ENCODE peak calls at places on chromosome X, in six cellular contexts. One of them, this sample, is unnamed.

GRCh38 chrX:106415276-106415895 is 196.4 kb upstream of the RADX start:
- DNase-seq in HepG2: peak
- DNase-seq in spleen: no peak
- DNase-seq in suprapubic skin: no peak
- DNase-seq in sigmoid colon: no peak
- DNase-seq in HCT116: peak
- DNase-seq in this sample: no peak

GRCh38 chrX:95629737-95630136 is 1054.9 kb upstream of the DIAPH2 start:
- DNase-seq in HepG2: no peak
- DNase-seq in spleen: no peak
- DNase-seq in suprapubic skin: no peak
- DNase-seq in sigmoid colon: no peak
- DNase-seq in HCT116: no peak
- DNase-seq in this sample: no peak

GRCh38 chrX:66022742-66023725 is 16.8 kb downstream of the VSIG4 start:
- DNase-seq in HepG2: no peak
- DNase-seq in spleen: no peak
- DNase-seq in suprapubic skin: no peak
- DNase-seq in sigmoid colon: no peak
- DNase-seq in HCT116: no peak
- DNase-seq in this sample: no peak

GRCh38 chrX:10404435-10404834 is 215.9 kb downstream of the MID1 start:
- DNase-seq in HepG2: no peak
- DNase-seq in spleen: no peak
- DNase-seq in suprapubic skin: no peak
- DNase-seq in sigmoid colon: no peak
- DNase-seq in HCT116: no peak
- DNase-seq in this sample: no peak

GRCh38 chrX:10329984-10330383 is 173.2 kb downstream of the CLCN4 start:
- DNase-seq in HepG2: no peak
- DNase-seq in spleen: no peak
- DNase-seq in suprapubic skin: no peak
- DNase-seq in sigmoid colon: no peak
- DNase-seq in HCT116: no peak
- DNase-seq in this sample: no peak

GRCh38 chrX:50638123-50638522 is 167.5 kb upstream of the DGKK start:
- DNase-seq in HepG2: no peak
- DNase-seq in spleen: no peak
- DNase-seq in suprapubic skin: no peak
- DNase-seq in sigmoid colon: no peak
- DNase-seq in HCT116: no peak
- DNase-seq in this sample: no peak

GRCh38 chrX:143648705-143649104 is 12.8 kb upstream of the SLITRK4 start:
- DNase-seq in HepG2: no peak
- DNase-seq in spleen: no peak
- DNase-seq in suprapubic skin: no peak
- DNase-seq in sigmoid colon: no peak
- DNase-seq in HCT116: no peak
- DNase-seq in this sample: no peak

GRCh38 chrX:45850197-45850774 is 649.6 kb upstream of the DIPK2B start:
- DNase-seq in HepG2: no peak
- DNase-seq in spleen: no peak
- DNase-seq in suprapubic skin: no peak
- DNase-seq in sigmoid colon: no peak
- DNase-seq in HCT116: no peak
- DNase-seq in this sample: no peak

DNA sequence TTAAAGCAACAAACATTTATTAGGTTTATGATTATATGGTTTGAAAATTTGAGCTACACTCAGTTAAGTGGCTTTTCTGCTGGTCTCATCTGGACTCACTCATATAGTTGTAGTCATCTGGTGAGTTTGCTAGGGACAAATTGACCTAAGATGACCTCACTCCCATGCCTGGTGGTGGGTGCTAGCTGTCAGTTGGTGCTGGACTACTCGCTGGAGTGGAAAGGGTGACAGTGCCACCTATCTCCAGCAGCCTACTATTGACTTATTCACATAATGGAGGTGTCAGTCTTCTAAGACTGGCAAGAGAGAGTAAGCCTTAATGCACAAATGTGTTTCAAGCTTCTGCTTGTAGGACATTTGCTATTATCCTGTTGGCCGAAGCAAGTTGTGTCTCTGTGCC is 88.2 kb downstream of the TASL start:
- DNase-seq in HepG2: peak
- DNase-seq in spleen: no peak
- DNase-seq in suprapubic skin: no peak
- DNase-seq in sigmoid colon: no peak
- DNase-seq in HCT116: peak
- DNase-seq in this sample: no peak
- TF ChIP-seq CTCF in HepG2: peak
- TF ChIP-seq CTCF in spleen: no peak
- TF ChIP-seq CTCF in suprapubic skin: no peak
- TF ChIP-seq CTCF in sigmoid colon: no peak
- TF ChIP-seq CTCF in HCT116: peak
- TF ChIP-seq CTCF in this sample: no peak

DNA sequence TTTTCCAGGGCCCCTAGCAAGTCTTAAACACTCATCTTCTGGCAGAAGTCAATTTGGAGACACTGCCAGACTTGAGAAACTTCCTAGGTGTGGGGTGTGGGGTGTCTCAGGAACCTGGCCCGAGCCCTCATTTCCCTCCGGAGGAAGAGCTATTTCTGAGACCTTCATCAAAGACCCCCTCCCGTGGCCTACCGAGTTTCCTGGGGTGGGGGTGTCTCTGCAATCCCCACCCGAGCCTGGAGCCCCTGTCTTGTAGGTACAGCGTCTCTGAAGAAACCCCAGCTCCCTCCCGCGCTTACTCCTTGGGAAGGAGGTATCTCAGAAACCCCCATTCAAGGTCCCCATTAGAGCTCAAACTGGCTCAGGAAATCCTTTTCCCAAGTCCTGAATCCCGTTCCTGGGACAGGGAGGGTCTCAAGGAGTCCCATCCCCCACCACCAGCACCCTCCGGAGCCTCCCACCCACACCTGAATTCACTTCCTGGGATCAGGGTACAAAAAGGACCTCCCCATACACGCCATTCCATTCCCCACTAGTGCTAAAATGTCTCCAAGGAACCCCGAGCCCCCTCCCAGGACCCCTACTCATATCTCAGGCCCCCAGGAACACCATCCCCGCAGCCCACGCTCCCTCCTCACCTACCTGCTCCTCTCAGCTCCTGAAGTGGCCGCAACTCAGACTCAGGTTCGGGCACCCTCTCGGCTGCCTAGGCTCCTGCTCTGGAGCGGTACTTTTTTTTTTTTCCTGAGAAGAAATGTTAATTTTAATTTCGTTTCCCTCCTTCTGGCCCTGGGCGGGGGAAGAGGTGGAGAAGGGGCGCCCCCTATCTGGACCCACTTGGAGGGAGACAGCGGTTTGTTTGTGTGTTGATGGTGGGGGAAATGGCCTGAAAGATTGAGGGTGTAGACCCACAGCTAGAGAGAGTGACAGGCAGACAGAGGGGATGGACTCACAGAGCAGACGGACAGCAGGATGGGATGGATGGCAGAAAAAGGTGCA is 1.1 kb downstream of the SLC38A5 start:
- DNase-seq in HepG2: no peak
- DNase-seq in spleen: peak
- DNase-seq in suprapubic skin: no peak
- DNase-seq in sigmoid colon: peak
- DNase-seq in HCT116: no peak
- DNase-seq in this sample: no peak
- TF ChIP-seq POLR2A in HepG2: no peak
- TF ChIP-seq POLR2A in spleen: no peak
- TF ChIP-seq POLR2A in suprapubic skin: no peak
- TF ChIP-seq POLR2A in sigmoid colon: no peak
- TF ChIP-seq POLR2A in HCT116: no peak
- TF ChIP-seq POLR2A in this sample: no peak

GRCh38 chrX:2401201-2401589 is 99.6 kb downstream of the DHRSX start:
- DNase-seq in HepG2: no peak
- DNase-seq in spleen: no peak
- DNase-seq in suprapubic skin: no peak
- DNase-seq in sigmoid colon: no peak
- DNase-seq in HCT116: no peak
- DNase-seq in this sample: no peak
- TF ChIP-seq POLR2AphosphoS5 in HepG2: no peak
- TF ChIP-seq POLR2AphosphoS5 in spleen: no peak
- TF ChIP-seq POLR2AphosphoS5 in suprapubic skin: peak
- TF ChIP-seq POLR2AphosphoS5 in sigmoid colon: no peak
- TF ChIP-seq POLR2AphosphoS5 in HCT116: no peak
- TF ChIP-seq POLR2AphosphoS5 in this sample: no peak

GRCh38 chrX:112822892-112823291 is 17.7 kb downstream of the AMOT start:
- DNase-seq in HepG2: no peak
- DNase-seq in spleen: no peak
- DNase-seq in suprapubic skin: no peak
- DNase-seq in sigmoid colon: no peak
- DNase-seq in HCT116: no peak
- DNase-seq in this sample: no peak
- TF ChIP-seq CTCF in HepG2: no peak
- TF ChIP-seq CTCF in spleen: no peak
- TF ChIP-seq CTCF in suprapubic skin: no peak
- TF ChIP-seq CTCF in sigmoid colon: no peak
- TF ChIP-seq CTCF in HCT116: no peak
- TF ChIP-seq CTCF in this sample: no peak

DNA sequence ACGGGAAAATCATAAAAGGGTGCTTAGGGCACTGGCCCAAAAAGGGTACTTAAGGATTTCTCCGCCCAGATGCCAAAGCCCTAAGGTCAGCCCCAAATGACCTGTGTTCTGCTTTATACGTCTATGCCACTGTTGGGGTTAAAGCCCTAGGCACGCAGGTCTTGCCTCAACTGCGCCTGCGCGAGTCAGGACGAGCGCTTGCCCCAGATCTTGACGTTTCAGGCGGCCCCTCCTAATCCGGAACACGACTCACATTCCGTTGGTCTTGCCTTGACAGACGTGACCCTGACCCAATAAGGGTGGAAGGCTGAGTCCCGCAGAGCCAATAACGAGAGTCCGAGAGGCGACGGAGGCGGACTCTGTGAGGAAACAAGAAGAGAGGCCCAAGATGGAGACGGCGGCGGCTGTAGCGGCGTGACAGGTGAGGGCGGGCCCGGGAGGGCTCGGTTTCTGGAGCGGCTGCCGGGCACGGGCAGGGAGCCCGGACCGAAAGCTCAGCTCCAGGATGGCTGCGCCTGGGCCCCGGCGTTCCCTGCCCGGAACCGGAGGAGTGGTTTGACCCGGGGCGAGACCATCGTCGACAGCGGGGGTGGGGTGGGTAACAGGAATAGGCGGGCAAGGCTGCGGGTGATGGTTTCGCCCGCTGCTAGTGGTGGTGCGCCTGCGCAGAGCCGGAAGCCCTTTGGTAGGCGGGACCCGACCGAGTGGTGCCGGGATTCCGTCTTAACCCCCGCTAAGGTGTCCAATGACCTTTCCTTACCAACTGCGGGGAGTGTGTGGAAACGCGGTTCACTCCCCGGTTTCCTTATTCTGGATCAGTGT is at the start of gene ARAF:
- DNase-seq in HepG2: peak
- DNase-seq in spleen: peak
- DNase-seq in suprapubic skin: peak
- DNase-seq in sigmoid colon: peak
- DNase-seq in HCT116: peak
- DNase-seq in this sample: peak
- TF ChIP-seq POLR2A in HepG2: peak
- TF ChIP-seq POLR2A in spleen: no peak
- TF ChIP-seq POLR2A in suprapubic skin: no peak
- TF ChIP-seq POLR2A in sigmoid colon: no peak
- TF ChIP-seq POLR2A in HCT116: peak
- TF ChIP-seq POLR2A in this sample: no peak

GRCh38 chrX:150899191-150899757 is 806 bp upstream of the CD99L2 start:
- DNase-seq in HepG2: no peak
- DNase-seq in spleen: peak
- DNase-seq in suprapubic skin: peak
- DNase-seq in sigmoid colon: peak
- DNase-seq in HCT116: no peak
- DNase-seq in this sample: no peak
- TF ChIP-seq POLR2AphosphoS5 in HepG2: no peak
- TF ChIP-seq POLR2AphosphoS5 in spleen: peak
- TF ChIP-seq POLR2AphosphoS5 in suprapubic skin: no peak
- TF ChIP-seq POLR2AphosphoS5 in sigmoid colon: no peak
- TF ChIP-seq POLR2AphosphoS5 in HCT116: no peak
- TF ChIP-seq POLR2AphosphoS5 in this sample: no peak

GRCh38 chrX:133681897-133682296 is 266.6 kb upstream of the GPC4 start:
- DNase-seq in HepG2: no peak
- DNase-seq in spleen: no peak
- DNase-seq in suprapubic skin: no peak
- DNase-seq in sigmoid colon: no peak
- DNase-seq in HCT116: no peak
- DNase-seq in this sample: no peak
- TF ChIP-seq CTCF in HepG2: no peak
- TF ChIP-seq CTCF in spleen: no peak
- TF ChIP-seq CTCF in suprapubic skin: no peak
- TF ChIP-seq CTCF in sigmoid colon: no peak
- TF ChIP-seq CTCF in HCT116: no peak
- TF ChIP-seq CTCF in this sample: no peak

This sample was measured in breast epithelium.